ENCODE peak calls at places on chromosomes 3 and 15, in six cellular contexts. One of them, this sample, is unnamed. For H3K36me3, the result is how much of the 10 kb centered on the place peaks cover.

GRCh38 chr15:43093026-43093425 is 12.8 kb downstream of the UBR1 start:
- DNase-seq in pancreas: no peak
- DNase-seq in ovary: no peak
- DNase-seq in hepatocyte: no peak
- DNase-seq in uterus: no peak
- DNase-seq in tibial nerve: no peak
- DNase-seq in this sample: no peak

GRCh38 chr3:18099611-18100010 is 325.5 kb downstream of the SATB1 start:
- DNase-seq in tibial nerve: no peak
- DNase-seq in ovary: no peak
- DNase-seq in pancreas: no peak
- DNase-seq in hepatocyte: no peak
- DNase-seq in uterus: no peak
- DNase-seq in this sample: no peak

GRCh38 chr3:42042747-42043115 is 48.4 kb upstream of the TRAK1 start:
- DNase-seq in uterus: no peak
- DNase-seq in pancreas: no peak
- DNase-seq in ovary: no peak
- DNase-seq in tibial nerve: no peak
- DNase-seq in hepatocyte: no peak
- DNase-seq in this sample: no peak

GRCh38 chr15:65550681-65551098 is 20.4 kb downstream of the HACD3 start:
- DNase-seq in hepatocyte: peak
- DNase-seq in uterus: no peak
- DNase-seq in ovary: no peak
- DNase-seq in pancreas: no peak
- DNase-seq in tibial nerve: no peak
- DNase-seq in this sample: no peak

GRCh38 chr3:120433662-120434331 is 17.0 kb downstream of the FSTL1 start:
- DNase-seq in tibial nerve: no peak
- DNase-seq in uterus: no peak
- DNase-seq in ovary: no peak
- DNase-seq in hepatocyte: no peak
- DNase-seq in pancreas: no peak
- DNase-seq in this sample: no peak

GRCh38 chr3:196661400-196661799 is 21.9 kb downstream of the NRROS start:
- DNase-seq in pancreas: no peak
- DNase-seq in tibial nerve: no peak
- DNase-seq in uterus: no peak
- DNase-seq in hepatocyte: no peak
- DNase-seq in ovary: no peak
- DNase-seq in this sample: no peak

GRCh38 chr3:175336406-175337133 is 477.4 kb downstream of the NAALADL2 start:
- DNase-seq in pancreas: no peak
- DNase-seq in uterus: no peak
- DNase-seq in ovary: no peak
- DNase-seq in hepatocyte: no peak
- DNase-seq in tibial nerve: no peak
- DNase-seq in this sample: no peak

GRCh38 chr15:88238618-88239430 is 17.7 kb downstream of the NTRK3 start:
- DNase-seq in uterus: no peak
- DNase-seq in tibial nerve: no peak
- DNase-seq in hepatocyte: peak
- DNase-seq in ovary: no peak
- DNase-seq in pancreas: no peak
- DNase-seq in this sample: no peak

GRCh38 chr3:177194319-177194718 is 3.0 kb downstream of the TBL1XR1 start:
- DNase-seq in tibial nerve: no peak
- DNase-seq in hepatocyte: no peak
- DNase-seq in pancreas: no peak
- DNase-seq in uterus: no peak
- DNase-seq in ovary: no peak
- DNase-seq in this sample: no peak

GRCh38 chr15:60479711-60480110 is 769 bp upstream of the ICE2 start:
- DNase-seq in tibial nerve: no peak
- DNase-seq in pancreas: no peak
- DNase-seq in uterus: no peak
- DNase-seq in ovary: no peak
- DNase-seq in hepatocyte: no peak
- DNase-seq in this sample: no peak

GRCh38 chr3:71497367-71497925 is 86.1 kb downstream of the FOXP1 start:
- DNase-seq in uterus: no peak
- DNase-seq in pancreas: no peak
- DNase-seq in hepatocyte: no peak
- DNase-seq in tibial nerve: no peak
- DNase-seq in ovary: no peak
- DNase-seq in this sample: no peak

GRCh38 chr15:25684521-25685215 is 178.5 kb downstream of the ATP10A start:
- DNase-seq in uterus: peak
- DNase-seq in tibial nerve: peak
- DNase-seq in ovary: peak
- DNase-seq in pancreas: no peak
- DNase-seq in hepatocyte: peak
- DNase-seq in this sample: peak

GRCh38 chr3:10960264-10960663 is 32.3 kb upstream of the SLC6A1 start:
- DNase-seq in ovary: no peak
- DNase-seq in pancreas: no peak
- DNase-seq in tibial nerve: no peak
- DNase-seq in hepatocyte: no peak
- DNase-seq in uterus: no peak
- DNase-seq in this sample: no peak

GRCh38 chr15:29885183-29885582 is 62.9 kb upstream of the TJP1 start:
- DNase-seq in tibial nerve: no peak
- DNase-seq in pancreas: no peak
- DNase-seq in hepatocyte: no peak
- DNase-seq in ovary: no peak
- DNase-seq in uterus: no peak
- DNase-seq in this sample: no peak
- H3K36me3 ChIP-seq in tibial nerve: under half
- H3K36me3 ChIP-seq in pancreas: under half
- H3K36me3 ChIP-seq in hepatocyte: under half
- H3K36me3 ChIP-seq in ovary: under half
- H3K36me3 ChIP-seq in uterus: under half
- H3K36me3 ChIP-seq in this sample: under half

GRCh38 chr3:132730891-132731580 is 8.8 kb upstream of the NPHP3 start:
- DNase-seq in tibial nerve: no peak
- DNase-seq in ovary: no peak
- DNase-seq in uterus: no peak
- DNase-seq in pancreas: no peak
- DNase-seq in hepatocyte: peak
- DNase-seq in this sample: no peak
- TF ChIP-seq CTCF in tibial nerve: no peak
- TF ChIP-seq CTCF in ovary: no peak
- TF ChIP-seq CTCF in uterus: peak
- TF ChIP-seq CTCF in pancreas: peak
- TF ChIP-seq CTCF in hepatocyte: peak
- TF ChIP-seq CTCF in this sample: peak

DNA sequence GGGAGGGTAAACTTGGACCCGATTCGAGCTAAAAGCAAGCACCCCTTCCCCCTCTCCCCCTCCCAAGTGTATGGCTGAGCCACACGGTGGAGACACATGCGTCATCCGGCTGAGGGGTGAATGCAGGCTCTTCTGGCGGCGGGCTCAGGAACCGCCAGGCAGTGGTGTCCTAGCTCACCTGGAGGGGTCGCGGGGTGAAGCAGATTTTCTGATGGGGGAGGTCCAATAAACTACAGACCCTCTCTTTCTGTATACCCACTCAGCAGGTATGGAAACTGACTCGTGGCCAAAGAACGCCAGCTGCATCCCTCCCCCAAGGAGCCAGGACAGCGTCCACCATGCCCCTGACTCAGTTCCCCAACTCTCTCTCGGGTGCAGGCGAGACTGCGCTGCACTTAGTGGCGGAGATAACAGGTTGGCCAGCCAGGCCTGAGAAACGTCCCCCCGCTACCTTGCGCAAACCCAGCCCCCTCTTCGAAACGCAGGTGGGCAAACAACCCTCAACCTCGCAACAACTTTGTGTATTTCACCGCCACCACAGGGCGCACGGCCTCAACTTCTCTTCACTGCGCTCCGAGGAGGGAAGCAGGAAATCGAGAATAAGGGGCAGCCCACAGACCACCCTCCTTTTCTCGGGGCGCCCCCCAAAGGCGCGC is 1.3 kb downstream of the MAGI1 start:
- DNase-seq in tibial nerve: no peak
- DNase-seq in ovary: peak
- DNase-seq in hepatocyte: peak
- DNase-seq in uterus: peak
- DNase-seq in pancreas: peak
- DNase-seq in this sample: no peak
- H3K27ac ChIP-seq in tibial nerve: peak
- H3K27ac ChIP-seq in ovary: peak
- H3K27ac ChIP-seq in hepatocyte: peak
- H3K27ac ChIP-seq in uterus: peak
- H3K27ac ChIP-seq in pancreas: peak
- H3K27ac ChIP-seq in this sample: peak

GRCh38 chr3:14457481-14457880 is 55.1 kb downstream of the SLC6A6 start:
- DNase-seq in pancreas: no peak
- DNase-seq in tibial nerve: no peak
- DNase-seq in uterus: no peak
- DNase-seq in ovary: no peak
- DNase-seq in hepatocyte: no peak
- DNase-seq in this sample: no peak

GRCh38 chr3:14457999-14458398 is 55.6 kb downstream of the SLC6A6 start:
- DNase-seq in hepatocyte: no peak
- DNase-seq in ovary: no peak
- DNase-seq in tibial nerve: no peak
- DNase-seq in uterus: no peak
- DNase-seq in pancreas: no peak
- DNase-seq in this sample: no peak

GRCh38 chr3:14455571-14456317 is 53.3 kb downstream of the SLC6A6 start:
- DNase-seq in tibial nerve: no peak
- DNase-seq in uterus: no peak
- DNase-seq in pancreas: peak
- DNase-seq in ovary: no peak
- DNase-seq in hepatocyte: no peak
- DNase-seq in this sample: no peak

GRCh38 chr3:14458434-14459280 is 56.3 kb downstream of the SLC6A6 start:
- DNase-seq in pancreas: no peak
- DNase-seq in uterus: no peak
- DNase-seq in hepatocyte: no peak
- DNase-seq in tibial nerve: no peak
- DNase-seq in ovary: no peak
- DNase-seq in this sample: no peak

DNA sequence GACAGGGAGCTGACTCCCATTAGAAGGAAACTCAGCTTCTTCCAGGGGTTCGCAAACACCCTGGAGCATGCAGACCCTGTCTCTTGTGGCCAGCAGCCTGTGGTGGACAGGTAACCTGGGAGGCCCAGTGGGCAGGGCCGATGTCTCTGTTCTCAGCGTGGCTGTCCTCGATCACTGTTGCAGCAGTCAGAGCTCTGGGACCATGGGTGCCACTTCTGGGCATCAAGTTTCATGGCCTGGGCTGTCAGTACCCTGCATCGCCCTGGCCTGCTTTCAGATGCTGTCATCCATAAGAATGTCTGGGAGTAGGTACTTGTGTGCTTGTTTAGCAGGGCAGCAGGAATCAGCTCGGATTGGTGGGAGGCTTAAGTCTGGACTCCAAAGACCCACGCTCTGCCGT is 54.4 kb downstream of the SLC6A6 start:
- DNase-seq in pancreas: no peak
- DNase-seq in tibial nerve: no peak
- DNase-seq in ovary: no peak
- DNase-seq in uterus: no peak
- DNase-seq in hepatocyte: no peak
- DNase-seq in this sample: no peak
- H3K36me3 ChIP-seq in pancreas: under half
- H3K36me3 ChIP-seq in tibial nerve: under half
- H3K36me3 ChIP-seq in ovary: under half
- H3K36me3 ChIP-seq in uterus: under half
- H3K36me3 ChIP-seq in hepatocyte: under half
- H3K36me3 ChIP-seq in this sample: under half

GRCh38 chr15:72835289-72835890 is 51.8 kb upstream of the ADPGK start:
- DNase-seq in tibial nerve: no peak
- DNase-seq in hepatocyte: peak
- DNase-seq in uterus: no peak
- DNase-seq in ovary: no peak
- DNase-seq in pancreas: no peak
- DNase-seq in this sample: peak
- TF ChIP-seq CTCF in tibial nerve: no peak
- TF ChIP-seq CTCF in hepatocyte: peak
- TF ChIP-seq CTCF in uterus: no peak
- TF ChIP-seq CTCF in ovary: no peak
- TF ChIP-seq CTCF in pancreas: no peak
- TF ChIP-seq CTCF in this sample: peak

DNA sequence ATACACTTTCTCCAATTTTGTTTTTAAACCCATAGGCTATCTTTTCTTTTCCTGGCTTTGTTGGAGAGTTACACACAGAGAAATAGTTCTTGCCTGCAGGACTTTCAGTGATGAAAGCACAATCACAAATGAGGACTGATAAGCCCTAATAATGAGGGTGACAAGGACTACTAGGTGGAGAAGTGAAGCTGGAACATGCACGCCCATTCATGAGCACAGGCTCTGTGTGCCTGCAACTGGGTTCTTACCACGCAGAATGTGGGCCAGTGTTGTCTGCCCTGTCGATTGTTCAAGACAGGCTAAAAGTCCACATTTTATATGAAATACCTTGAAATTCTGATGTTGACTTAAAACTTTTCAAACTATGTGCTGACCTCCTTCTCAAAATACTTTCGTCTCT is 162.3 kb upstream of the STRIT1 start:
- DNase-seq in tibial nerve: no peak
- DNase-seq in ovary: no peak
- DNase-seq in hepatocyte: no peak
- DNase-seq in pancreas: no peak
- DNase-seq in uterus: no peak
- DNase-seq in this sample: no peak
- H3K27ac ChIP-seq in tibial nerve: no peak
- H3K27ac ChIP-seq in ovary: no peak
- H3K27ac ChIP-seq in hepatocyte: no peak
- H3K27ac ChIP-seq in pancreas: no peak
- H3K27ac ChIP-seq in uterus: no peak
- H3K27ac ChIP-seq in this sample: no peak